ENCODE peak calls at places on chromosomes 11 and 22, in five cellular contexts. C is PC-9; N is activated naive CD4-positive, alpha-beta T cell; Y is RPMI7951; K is GDM1. U is an unnamed sample.
A peak's percentile ranks its signal among the peaks of the same experiment; 100 is the strongest.

GRCh38 chr11:16912607-16913006 is 101.6 kb downstream of the PLEKHA7 start:
- DNase-seq in N (no peak), Y (no peak), C (peak; percentile 51), K (no peak), U (no peak)

GRCh38 chr22:20089226-20089976 is 9.4 kb downstream of the DGCR8 start:
- DNase-seq in K (no peak), C (no peak), Y (no peak), N (no peak), U (no peak)

GRCh38 chr11:14288189-14288935 is 70.6 kb downstream of the RRAS2 start:
- DNase-seq in Y (no peak), K (no peak), N (no peak), C (peak; percentile 71), U (no peak)

GRCh38 chr11:62245271-62245753 is 3.3 kb downstream of the SCGB1D2 start:
- DNase-seq in Y (peak; percentile 42), C (no peak), K (peak; percentile 5), N (no peak), U (no peak)

GRCh38 chr11:130145975-130146776 is 13.4 kb upstream of the ST14 start:
- DNase-seq in N (no peak), Y (no peak), K (no peak), C (peak; percentile 100), U (no peak)

GRCh38 chr11:11036185-11037161 is 178.6 kb upstream of the ZBED5 start:
- DNase-seq in N (peak; percentile 3), Y (peak; percentile 56), C (no peak), K (peak; percentile 34), U (peak; percentile 21)

GRCh38 chr11:61659413-61660196 is 20.6 kb upstream of the DAGLA start:
- DNase-seq in N (no peak), K (no peak), C (no peak), Y (no peak), U (no peak)

GRCh38 chr11:69880803-69881445 is 61.7 kb upstream of the FGF3 start:
- DNase-seq in K (no peak), C (no peak), Y (no peak), N (no peak), U (no peak)

GRCh38 chr11:111571829-111572501 is 30.3 kb upstream of the SIK2 start:
- DNase-seq in C (no peak), K (no peak), Y (no peak), N (no peak), U (no peak)

GRCh38 chr11:114440121-114440860 is 1.0 kb downstream of the REXO2 start:
- DNase-seq in Y (peak; percentile 15), K (no peak), C (no peak), N (no peak), U (no peak)

GRCh38 chr11:66854231-66854661 is 2.6 kb upstream of the LRFN4 start:
- DNase-seq in K (no peak), Y (no peak), N (no peak), C (no peak), U (no peak)

GRCh38 chr11:18650859-18651557 is 16.9 kb upstream of the SPTY2D1 start:
- DNase-seq in K (peak; percentile 29), C (peak; percentile 59), Y (peak; percentile 76), N (no peak), U (peak; percentile 79)

U was measured in foreskin melanocyte.